ENCODE peak calls at places on chromosome 15, in four cellular contexts. W is adrenal gland, P is right cardiac atrium, G is AG04450. R is an unnamed sample.

GRCh38 chr15:60573936-60574335 is 95.0 kb upstream of the ICE2 start:
- DNase-seq in W (no peak), P (no peak), G (no peak), R (no peak)

GRCh38 chr15:41794081-41794480 is 19.8 kb downstream of the MAPKBP1 start:
- DNase-seq in W (no peak), P (no peak), G (no peak), R (no peak)

GRCh38 chr15:69697913-69698312 is 245.3 kb downstream of the RPLP1 start:
- DNase-seq in W (no peak), P (no peak), G (no peak), R (peak; percentile 22)

GRCh38 chr15:65558336-65558735 is 28.1 kb downstream of the HACD3 start:
- DNase-seq in W (no peak), P (no peak), G (peak; percentile 39), R (no peak)

GRCh38 chr15:64149424-64150235 is 1.9 kb upstream of the SNX22 start:
- DNase-seq in W (no peak), P (no peak), G (no peak), R (no peak)

GRCh38 chr15:66765478-66766281 is 63.6 kb downstream of the SMAD6 start:
- DNase-seq in W (peak; percentile 58), P (peak; percentile 46), G (no peak), R (peak; percentile 9)

GRCh38 chr15:52730163-52730562 is 51.0 kb upstream of the ATOSA start:
- DNase-seq in W (no peak), P (no peak), G (no peak), R (no peak)

GRCh38 chr15:92797168-92798052 is 102.7 kb upstream of the CHD2 start:
- DNase-seq in W (no peak), P (no peak), G (peak; percentile 48), R (no peak)

GRCh38 chr15:34362047-34362773 is 4.8 kb downstream of the LPCAT4 start:
- DNase-seq in W (no peak), P (peak; percentile 35), G (no peak), R (no peak)

GRCh38 chr15:87941606-87942005 is 314.9 kb downstream of the NTRK3 start:
- DNase-seq in W (no peak), P (no peak), G (no peak), R (no peak)

GRCh38 chr15:56243774-56244236 is at the start of gene RFX7:
- DNase-seq in W (peak; percentile 72), P (peak; percentile 80), G (peak; percentile 26), R (peak; percentile 77)

DNA sequence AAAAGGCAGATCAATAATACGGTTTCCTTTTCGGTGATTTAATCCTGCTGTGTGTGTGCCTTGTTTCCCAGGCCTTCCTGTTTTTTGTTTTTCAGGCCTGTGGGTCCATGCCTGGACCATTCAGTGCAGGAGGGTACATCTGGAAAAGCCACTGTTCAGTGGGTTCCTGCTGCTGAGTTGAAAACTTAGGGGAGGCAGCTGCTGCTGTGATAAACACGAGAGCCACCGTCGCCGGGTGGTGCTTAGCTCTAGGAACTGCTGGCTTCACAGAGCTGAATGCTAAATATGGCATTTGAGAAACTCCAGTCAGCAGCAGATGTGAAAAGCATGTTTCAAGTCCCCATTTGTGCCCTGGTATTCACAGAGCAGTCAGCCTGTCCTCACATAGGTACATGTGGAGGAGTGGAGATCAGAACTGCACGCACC is 44.0 kb downstream of the SYNM start:
- DNase-seq in W (no peak), P (no peak), G (no peak), R (no peak)
- H3K4me3 ChIP-seq in W (no peak overlapping the region), P (no peak overlapping the region), G (no peak overlapping the region), R (no peak overlapping the region)

GRCh38 chr15:84752195-84752594 is 3.8 kb downstream of the ZNF592 start:
- DNase-seq in W (no peak), P (no peak), G (no peak), R (no peak)
- H3K4me3 ChIP-seq in W (no peak overlapping the region), P (no peak overlapping the region), G (no peak overlapping the region), R (no peak overlapping the region)

DNA sequence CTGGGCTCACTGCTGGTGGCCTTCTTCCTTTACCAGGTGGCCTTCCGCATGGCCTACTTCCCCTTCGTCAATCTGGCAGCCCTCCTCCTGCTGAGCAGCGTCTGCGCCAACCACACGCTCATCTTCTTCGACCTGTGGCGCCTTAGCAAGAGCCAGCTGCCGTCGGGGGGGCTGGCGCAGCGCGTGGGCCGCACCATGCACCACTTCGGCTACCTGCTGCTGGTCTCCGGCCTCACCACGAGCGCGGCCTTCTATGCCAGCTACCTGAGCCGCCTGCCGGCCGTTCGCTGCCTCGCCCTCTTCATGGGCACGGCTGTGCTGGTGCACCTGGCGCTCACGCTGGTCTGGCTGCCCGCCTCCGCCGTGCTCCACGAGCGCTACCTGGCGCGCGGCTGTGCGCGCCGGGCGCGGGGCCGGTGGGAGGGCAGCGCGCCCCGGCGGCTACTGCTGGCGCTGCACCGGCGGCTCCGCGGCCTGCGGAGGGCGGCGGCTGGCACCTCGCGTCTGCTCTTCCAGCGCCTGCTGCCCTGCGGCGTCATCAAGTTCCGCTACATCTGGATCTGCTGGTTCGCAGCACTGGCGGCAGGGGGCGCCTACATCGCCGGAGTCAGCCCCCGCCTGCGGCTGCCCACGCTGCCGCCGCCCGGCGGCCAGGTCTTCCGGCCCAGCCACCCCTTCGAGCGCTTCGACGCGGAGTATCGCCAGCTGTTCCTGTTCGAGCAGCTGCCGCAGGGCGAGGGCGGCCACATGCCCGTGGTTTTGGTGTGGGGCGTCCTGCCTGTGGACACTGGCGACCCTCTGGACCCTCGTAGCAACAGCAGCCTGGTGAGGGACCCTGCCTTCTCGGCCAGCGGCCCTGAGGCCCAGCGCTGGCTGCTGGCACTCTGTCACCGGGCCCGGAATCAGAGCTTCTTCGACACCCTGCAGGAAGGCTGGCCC is 9.9 kb downstream of the DISP2 start:
- DNase-seq in W (peak; percentile 89), P (peak; percentile 85), G (peak; percentile 55), R (peak; percentile 82)
- H3K4me3 ChIP-seq in W (no peak overlapping the region), P (no peak overlapping the region), G (peak overlapping the region; percentile 44), R (peak overlapping the region; percentile 57)

DNA sequence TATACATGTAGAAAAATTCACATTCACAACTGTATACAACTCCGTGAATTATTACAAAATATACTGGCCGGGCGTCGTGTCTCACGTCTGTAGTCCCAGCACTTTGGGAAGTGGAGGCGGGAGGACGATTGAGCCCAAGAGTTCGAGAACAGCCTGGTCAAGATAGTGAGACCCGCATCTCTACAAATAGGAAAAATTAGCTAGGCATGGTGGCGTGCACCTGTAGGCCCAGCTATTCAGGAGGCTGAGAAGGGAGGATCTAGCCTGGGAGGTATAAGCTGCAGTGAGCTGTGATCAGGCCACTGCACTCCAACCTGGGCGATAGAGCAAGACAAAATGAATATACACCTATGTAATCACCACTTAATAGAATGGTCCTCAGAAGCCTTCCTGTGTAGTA is 1.3 kb downstream of the RAD51 start:
- DNase-seq in W (no peak), P (no peak), G (no peak), R (no peak)
- H3K4me3 ChIP-seq in W (no peak overlapping the region), P (no peak overlapping the region), G (peak overlapping the region; percentile 97), R (no peak overlapping the region)

GRCh38 chr15:44087578-44088190 is 107.4 kb downstream of the FRMD5 start:
- DNase-seq in W (no peak), P (no peak), G (peak; percentile 65), R (no peak)
- H3K4me3 ChIP-seq in W (no peak overlapping the region), P (no peak overlapping the region), G (no peak overlapping the region), R (no peak overlapping the region)

GRCh38 chr15:70704166-70704565 is 59.2 kb downstream of the UACA start:
- DNase-seq in W (no peak), P (no peak), G (no peak), R (no peak)
- H3K4me3 ChIP-seq in W (no peak overlapping the region), P (no peak overlapping the region), G (no peak overlapping the region), R (no peak overlapping the region)

GRCh38 chr15:54206586-54207321 is 228.5 kb downstream of the UNC13C start:
- DNase-seq in W (no peak), P (no peak), G (no peak), R (no peak)

GRCh38 chr15:54208786-54209185 is 230.5 kb downstream of the UNC13C start:
- DNase-seq in W (no peak), P (no peak), G (no peak), R (no peak)

GRCh38 chr15:54212635-54213034 is 234.4 kb downstream of the UNC13C start:
- DNase-seq in W (no peak), P (no peak), G (no peak), R (no peak)
- H3K4me3 ChIP-seq in W (no peak overlapping the region), P (no peak overlapping the region), G (no peak overlapping the region), R (no peak overlapping the region)